ENCODE peak calls at places on chromosomes 1 and 21, in nine cellular contexts. Q is spleen, T is endothelial cell of umbilical vein, Y is neural progenitor cell, I is lower leg skin, C is heart left ventricle, A is cardiac muscle cell, W is astrocyte, D is AG04450. S is an unnamed sample.

GRCh38 chr1:116309090-116309870 is 63.8 kb upstream of the ATP1A1 start:
- DNase-seq in Q (no peak), T (no peak), Y (no peak), I (no peak), C (no peak), A (no peak), W (no peak), D (no peak), S (no peak)

GRCh38 chr21:43321611-43322010 is 105.3 kb downstream of the SIK1 start:
- DNase-seq in Q (no peak), T (no peak), Y (no peak), I (no peak), C (peak; percentile 40), A (no peak), W (no peak), D (no peak), S (no peak)

GRCh38 chr1:68051475-68051874 is 1.0 kb upstream of the DIRAS3 start:
- DNase-seq in Q (peak; percentile 71), T (peak; percentile 77), Y (peak; percentile 83), I (no peak), C (peak; percentile 74), A (peak; percentile 85), W (peak; percentile 69), D (peak; percentile 37), S (peak; percentile 75)

GRCh38 chr1:228515200-228515834 is 28.1 kb downstream of the RNF187 start:
- DNase-seq in Q (no peak), T (peak; percentile 60), Y (peak; percentile 57), I (peak; percentile 69), C (no peak), A (peak; percentile 72), W (peak; percentile 10), D (peak; percentile 18), S (peak; percentile 70)

GRCh38 chr21:44761011-44761729 is 40.5 kb downstream of the UBE2G2 start:
- DNase-seq in Q (peak; percentile 35), T (no peak), Y (peak; percentile 53), I (no peak), C (no peak), A (no peak), W (no peak), D (no peak), S (no peak)

GRCh38 chr1:27488523-27489138 is 1.3 kb downstream of the WASF2 start:
- DNase-seq in Q (no peak), T (peak; percentile 59), Y (peak; percentile 30), I (peak; percentile 43), C (no peak), A (peak; percentile 39), W (peak; percentile 39), D (no peak), S (peak; percentile 50)

GRCh38 chr1:42684139-42684538 is 1.9 kb downstream of the YBX1 start:
- DNase-seq in Q (no peak), T (no peak), Y (peak; percentile 38), I (no peak), C (no peak), A (peak; percentile 30), W (no peak), D (no peak), S (peak; percentile 18)

GRCh38 chr1:201925301-201925567 is 21.1 kb downstream of the LMOD1 start:
- DNase-seq in Q (no peak), T (no peak), Y (no peak), I (no peak), C (no peak), A (no peak), W (no peak), D (no peak), S (no peak)

GRCh38 chr1:180188679-180189175 is 34.1 kb downstream of the QSOX1 start:
- DNase-seq in Q (no peak), T (no peak), Y (no peak), I (no peak), C (no peak), A (no peak), W (no peak), D (no peak), S (no peak)

GRCh38 chr1:243312962-243313634 is 57.3 kb downstream of the SDCCAG8 start:
- DNase-seq in Q (no peak), T (no peak), Y (no peak), I (no peak), C (no peak), A (peak; percentile 11), W (no peak), D (no peak), S (no peak)

GRCh38 chr1:180183426-180183825 is 28.8 kb downstream of the QSOX1 start:
- DNase-seq in Q (peak; percentile 34), T (no peak), Y (no peak), I (no peak), C (no peak), A (no peak), W (no peak), D (no peak), S (no peak)

GRCh38 chr1:163357378-163357777 is 35.6 kb downstream of the NUF2 start:
- DNase-seq in Q (no peak), T (peak; percentile 35), Y (no peak), I (no peak), C (no peak), A (peak; percentile 19), W (peak; percentile 37), D (no peak), S (peak; percentile 29)

GRCh38 chr1:28915036-28915895 is 897 bp downstream of the EPB41 start:
- DNase-seq in Q (peak; percentile 79), T (peak; percentile 59), Y (peak; percentile 72), I (no peak), C (no peak), A (peak; percentile 52), W (peak; percentile 34), D (no peak), S (peak; percentile 28)

GRCh38 chr1:58844176-58844575 is 60.3 kb upstream of the JUN start:
- DNase-seq in Q (no peak), T (no peak), Y (no peak), I (no peak), C (no peak), A (no peak), W (peak; percentile 68), D (no peak), S (peak; percentile 17)

GRCh38 chr1:58849556-58849955 is 65.7 kb upstream of the JUN start:
- DNase-seq in Q (no peak), T (no peak), Y (no peak), I (no peak), C (no peak), A (no peak), W (no peak), D (no peak), S (no peak)

GRCh38 chr1:58845947-58846346 is 62.1 kb upstream of the JUN start:
- DNase-seq in Q (no peak), T (no peak), Y (no peak), I (no peak), C (no peak), A (no peak), W (no peak), D (no peak), S (no peak)

GRCh38 chr1:58852731-58853485 is 69.1 kb upstream of the JUN start:
- DNase-seq in Q (no peak), T (no peak), Y (peak; percentile 60), I (no peak), C (no peak), A (no peak), W (no peak), D (no peak), S (no peak)

DNA sequence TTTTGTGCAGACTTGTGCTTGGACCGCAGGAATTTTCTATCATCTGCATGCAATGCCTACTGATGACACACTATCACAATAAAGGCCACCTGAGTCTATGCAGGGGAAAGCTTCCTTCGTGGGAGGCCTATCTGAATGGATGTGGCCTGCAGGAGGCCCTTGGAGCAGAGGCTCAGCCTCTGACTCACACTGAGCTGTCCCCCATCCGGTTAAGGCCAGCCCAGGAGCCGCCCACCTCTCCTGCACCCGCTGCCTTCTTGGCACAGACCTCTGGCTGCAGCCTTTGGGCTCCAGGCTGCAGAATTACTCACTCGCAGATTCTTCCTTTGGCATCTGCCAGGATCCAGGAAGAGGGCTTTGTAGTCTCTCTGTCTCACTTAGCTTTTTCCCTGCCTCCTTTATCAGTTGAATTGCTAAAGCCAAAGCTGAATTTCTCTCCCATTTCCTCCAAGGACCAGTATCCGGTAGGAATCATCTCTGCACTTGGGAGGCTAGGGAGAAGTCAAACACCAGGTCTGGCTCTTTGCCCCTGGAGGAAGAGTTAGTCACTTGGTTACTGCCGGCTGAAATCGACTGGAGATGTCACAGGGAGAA is 65.1 kb upstream of the JUN start:
- DNase-seq in Q (no peak), T (peak; percentile 95), Y (peak; percentile 13), I (peak; percentile 89), C (peak; percentile 77), A (peak; percentile 94), W (peak; percentile 99), D (peak; percentile 91), S (peak; percentile 99)
- TF ChIP-seq CTCF in Q (no peak), T (peak; percentile 24), Y (no peak), I (no peak), C (no peak), A (peak; percentile 11), W (no peak), D (peak; percentile 21), S (peak; percentile 30)

GRCh38 chr1:192351550-192351949 is 34.8 kb downstream of the RGS21 start:
- DNase-seq in Q (no peak), T (no peak), Y (no peak), I (no peak), C (no peak), A (no peak), W (no peak), D (no peak), S (no peak)
- H3K4me3 ChIP-seq in Q (no peak overlapping the region), T (no peak overlapping the region), Y (no peak overlapping the region), I (no peak overlapping the region), C (no peak overlapping the region), A (no peak overlapping the region), W (no peak overlapping the region), D (no peak overlapping the region), S (no peak overlapping the region)

DNA sequence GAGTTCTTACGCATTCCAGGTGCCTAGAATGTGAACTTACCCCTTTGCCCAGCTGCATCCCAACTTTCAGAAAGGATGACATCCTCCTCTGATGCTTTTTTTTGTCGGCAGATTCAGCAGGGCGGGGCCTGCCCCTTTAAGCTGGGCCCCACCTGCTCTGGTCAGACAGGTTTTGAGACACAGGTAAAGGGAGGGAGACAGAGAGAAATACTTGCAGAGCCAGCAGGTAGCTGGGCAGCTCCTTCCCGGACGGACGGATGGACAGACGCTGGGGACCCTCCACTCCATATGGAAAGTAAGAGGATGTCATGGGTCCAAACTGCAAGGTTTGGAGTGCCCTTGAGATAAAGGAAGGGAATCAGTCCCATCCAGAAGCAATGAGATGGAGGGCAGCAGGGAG is at the start of gene TMEM79:
- DNase-seq in Q (peak; percentile 9), T (no peak), Y (no peak), I (no peak), C (no peak), A (no peak), W (no peak), D (no peak), S (no peak)
- TF ChIP-seq CTCF in Q (no peak), T (no peak), Y (no peak), I (no peak), C (no peak), A (no peak), W (no peak), D (no peak), S (no peak)

DNA sequence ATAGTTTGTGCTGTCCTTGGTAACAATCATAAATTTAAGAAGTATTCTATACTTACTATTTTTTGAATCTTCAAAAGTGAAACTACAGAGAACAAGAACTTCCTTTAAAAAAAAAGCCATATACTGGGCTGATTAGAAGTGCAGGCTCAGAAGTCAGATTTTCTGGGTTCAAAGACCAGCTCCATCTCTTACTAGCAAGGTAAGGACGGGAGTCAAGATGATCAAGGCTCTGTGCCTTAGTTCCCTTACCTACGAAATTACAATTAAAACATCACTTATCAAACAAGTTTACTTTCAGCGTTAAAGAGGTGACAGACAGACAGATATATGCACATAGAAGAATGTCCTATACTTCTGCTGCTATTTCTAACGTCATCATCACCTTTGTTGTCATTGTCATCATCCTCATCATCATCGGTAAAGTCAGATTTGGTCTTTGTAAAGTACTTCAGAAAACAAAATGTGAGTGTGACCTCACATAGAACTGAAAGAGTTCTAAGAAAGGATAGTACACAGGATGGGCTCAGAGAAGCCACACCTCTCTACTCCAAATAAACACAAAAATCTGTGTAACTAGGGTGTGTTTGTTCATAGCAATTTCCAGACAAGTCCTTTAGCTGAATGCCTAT is 178.7 kb downstream of the VAV3 start:
- DNase-seq in Q (no peak), T (no peak), Y (no peak), I (no peak), C (no peak), A (no peak), W (no peak), D (no peak), S (no peak)
- H3K4me3 ChIP-seq in Q (peak overlapping the region; percentile 2), T (no peak overlapping the region), Y (no peak overlapping the region), I (no peak overlapping the region), C (no peak overlapping the region), A (no peak overlapping the region), W (no peak overlapping the region), D (no peak overlapping the region), S (no peak overlapping the region)

S was measured in cardiac fibroblast.